ENCODE peak calls at places on chromosomes 7 and 10, in ten cellular contexts. R, W, F, E, C, V, Y, O, B and I are unnamed samples.

GRCh38 chr10:132238371-132239125 is 51.8 kb downstream of the DPYSL4 start:
- DNase-seq in F (no peak), E (no peak), Y (no peak), V (peak), O (no peak), B (no peak), R (no peak), W (no peak), C (no peak), I (no peak)

GRCh38 chr10:48976208-48976607 is 36.6 kb upstream of the LRRC18 start:
- DNase-seq in W (peak), Y (no peak), V (no peak), C (no peak), O (peak), F (peak), B (no peak), E (no peak), R (peak), I (peak)

GRCh38 chr7:47730135-47730534 is 148.2 kb upstream of the TNS3 start:
- DNase-seq in C (no peak), V (no peak), F (no peak), E (no peak), W (no peak), R (no peak), O (no peak), B (no peak), Y (no peak), I (no peak)

GRCh38 chr10:122141821-122142651 is 129.1 kb upstream of the BTBD16 start:
- DNase-seq in F (no peak), V (no peak), B (no peak), E (no peak), O (no peak), W (no peak), Y (no peak), R (no peak), C (no peak), I (no peak)

GRCh38 chr10:131934769-131935168 is 34.0 kb downstream of the PPP2R2D start:
- DNase-seq in R (no peak), E (no peak), V (peak), F (no peak), Y (no peak), O (no peak), C (no peak), B (no peak), W (no peak), I (no peak)

GRCh38 chr7:44213872-44214595 is 13.3 kb downstream of the YKT6 start:
- DNase-seq in B (peak), R (peak), W (peak), V (no peak), F (peak), Y (no peak), C (peak), O (peak), E (no peak), I (peak)

GRCh38 chr7:142359694-142360279 is 101.9 kb upstream of the PRSS58 start:
- DNase-seq in B (no peak), C (no peak), F (no peak), Y (no peak), O (no peak), R (no peak), V (no peak), W (no peak), E (no peak), I (no peak)

GRCh38 chr7:111210043-111210442 is 119.1 kb downstream of the LRRN3 start:
- DNase-seq in E (no peak), B (no peak), C (no peak), W (no peak), O (no peak), F (no peak), V (no peak), R (no peak), Y (no peak), I (no peak)

GRCh38 chr10:8365935-8366911 is 311.7 kb downstream of the GATA3 start:
- DNase-seq in E (peak), C (peak), B (no peak), F (peak), R (no peak), O (no peak), V (no peak), Y (peak), W (no peak), I (peak)

GRCh38 chr10:14604181-14605142 is 170.2 kb downstream of the FAM107B start:
- DNase-seq in R (peak), F (peak), E (peak), B (peak), V (peak), C (peak), O (peak), W (no peak), Y (peak), I (peak)

GRCh38 chr7:139747662-139748372 is 30.0 kb downstream of the HIPK2 start:
- DNase-seq in V (no peak), B (no peak), Y (no peak), E (no peak), W (no peak), R (no peak), C (no peak), F (no peak), O (no peak), I (no peak)

GRCh38 chr10:60434418-60435046 is 44.9 kb upstream of the ANK3 start:
- DNase-seq in B (peak), W (no peak), F (peak), C (no peak), Y (no peak), R (peak), V (no peak), O (peak), E (no peak), I (peak)

GRCh38 chr10:87659571-87660483 is at the start of gene PAPSS2:
- DNase-seq in O (no peak), V (peak), B (no peak), Y (no peak), F (peak), E (peak), C (peak), W (no peak), R (peak), I (peak)

GRCh38 chr7:112110651-112111050 is 95.5 kb downstream of the DOCK4 start:
- DNase-seq in E (no peak), V (no peak), O (no peak), Y (no peak), R (no peak), W (no peak), B (no peak), F (no peak), C (no peak), I (no peak)

GRCh38 chr7:64686493-64687184 is 20.7 kb downstream of the ZNF107 start:
- DNase-seq in B (no peak), W (no peak), E (peak), O (peak), F (no peak), V (no peak), Y (no peak), R (no peak), C (no peak), I (peak)

GRCh38 chr7:106731637-106732036 is 70.7 kb upstream of the CCDC71L start:
- DNase-seq in Y (no peak), R (no peak), C (no peak), W (no peak), E (no peak), O (no peak), B (no peak), F (no peak), V (no peak), I (no peak)

GRCh38 chr10:118444016-118444415 is 101.9 kb upstream of the FAM204A start:
- DNase-seq in F (no peak), C (no peak), E (no peak), B (no peak), Y (no peak), O (no peak), V (no peak), W (no peak), R (no peak), I (no peak)

GRCh38 chr7:7667187-7667586 is 26.6 kb downstream of the UMAD1 start:
- DNase-seq in W (no peak), R (no peak), Y (no peak), F (no peak), E (no peak), O (no peak), V (no peak), B (no peak), C (no peak), I (no peak)

GRCh38 chr10:12534824-12535223 is 185.5 kb downstream of the CAMK1D start:
- DNase-seq in V (no peak), C (no peak), O (no peak), Y (no peak), E (peak), F (no peak), R (no peak), B (no peak), W (no peak), I (no peak)

GRCh38 chr10:92241501-92241900 is 49.4 kb downstream of the CPEB3 start:
- DNase-seq in Y (no peak), R (no peak), B (no peak), E (no peak), W (no peak), F (no peak), V (no peak), O (no peak), C (no peak), I (no peak)

GRCh38 chr7:130461256-130461655 is 20.4 kb upstream of the CEP41 start:
- DNase-seq in C (no peak), R (no peak), E (no peak), O (no peak), Y (no peak), F (no peak), B (no peak), W (no peak), V (no peak), I (no peak)

GRCh38 chr10:46518028-46518725 is 38.3 kb downstream of the GPRIN2 start:
- DNase-seq in B (no peak), Y (peak), C (no peak), V (peak), E (peak), O (no peak), R (no peak), F (no peak), W (no peak), I (no peak)

GRCh38 chr7:116924741-116925140 is 28.6 kb upstream of the ST7 start:
- DNase-seq in W (no peak), O (no peak), R (no peak), B (no peak), V (no peak), E (no peak), F (no peak), C (no peak), Y (no peak), I (no peak)

GRCh38 chr10:113322843-113323242 is 230.0 kb upstream of the HABP2 start:
- DNase-seq in C (no peak), V (no peak), W (no peak), Y (no peak), F (no peak), R (no peak), O (no peak), B (no peak), E (no peak), I (no peak)

GRCh38 chr7:50633414-50633710 is 68.2 kb upstream of the DDC start:
- DNase-seq in V (no peak), B (no peak), Y (no peak), F (no peak), C (no peak), O (no peak), W (no peak), R (no peak), E (no peak), I (no peak)

GRCh38 chr10:12417341-12417740 is 68.0 kb downstream of the CAMK1D start:
- DNase-seq in Y (no peak), O (no peak), R (no peak), C (no peak), W (no peak), E (no peak), B (no peak), V (no peak), F (no peak), I (no peak)

GRCh38 chr7:151763420-151763984 is 113.4 kb downstream of the PRKAG2 start:
- DNase-seq in O (no peak), F (no peak), W (no peak), Y (no peak), R (no peak), C (no peak), E (no peak), B (no peak), V (no peak), I (no peak)

GRCh38 chr10:117934477-117934876 is 112.3 kb downstream of the RAB11FIP2 start:
- DNase-seq in W (no peak), Y (no peak), E (no peak), F (peak), R (no peak), B (no peak), C (no peak), O (no peak), V (no peak), I (no peak)

GRCh38 chr7:867001-867405 is 9.4 kb upstream of the GET4 start:
- DNase-seq in C (no peak), E (no peak), B (no peak), Y (no peak), O (no peak), W (no peak), V (peak), R (no peak), F (no peak), I (no peak)

GRCh38 chr10:43258922-43259247 is 8.0 kb downstream of the RASGEF1A start:
- DNase-seq in E (no peak), V (peak), R (no peak), F (no peak), O (no peak), Y (no peak), C (no peak), B (no peak), W (no peak), I (no peak)

GRCh38 chr10:74008212-74008731 is 10.4 kb downstream of the VCL start:
- DNase-seq in E (no peak), R (no peak), F (no peak), Y (no peak), B (no peak), W (no peak), C (no peak), V (no peak), O (peak), I (peak)

GRCh38 chr7:118330373-118330772 is 105.9 kb downstream of the ANKRD7 start:
- DNase-seq in F (no peak), V (no peak), W (no peak), Y (no peak), O (no peak), C (no peak), E (no peak), B (no peak), R (no peak), I (no peak)

GRCh38 chr10:67306588-67307205 is 380.9 kb downstream of the LRRTM3 start:
- DNase-seq in V (no peak), O (peak), C (no peak), W (peak), F (peak), B (no peak), Y (no peak), E (no peak), R (peak), I (peak)

GRCh38 chr7:13111230-13111629 is 423.8 kb downstream of the ARL4A start:
- DNase-seq in B (no peak), R (no peak), O (no peak), C (no peak), V (no peak), Y (no peak), W (no peak), F (no peak), E (no peak), I (no peak)

GRCh38 chr10:88152720-88153119 is 289.3 kb downstream of the PTEN start:
- DNase-seq in F (no peak), R (no peak), E (peak), V (no peak), B (no peak), O (peak), Y (no peak), W (no peak), C (no peak), I (peak)

GRCh38 chr10:89373916-89374711 is 3.7 kb upstream of the IFIT1B start:
- DNase-seq in E (no peak), W (no peak), V (peak), Y (no peak), C (no peak), F (no peak), R (no peak), O (no peak), B (no peak), I (no peak)

GRCh38 chr10:14623931-14624330 is 150.8 kb downstream of the FAM107B start:
- DNase-seq in E (no peak), B (peak), Y (no peak), F (no peak), O (no peak), C (no peak), R (no peak), W (no peak), V (no peak), I (no peak)

GRCh38 chr7:137774793-137775201 is 72.0 kb downstream of the DGKI start:
- DNase-seq in E (no peak), F (no peak), W (no peak), Y (no peak), C (no peak), V (no peak), O (no peak), B (no peak), R (no peak), I (peak)